ENCODE peak calls at places on chromosomes 12 and 14, in six cellular contexts. Q is adrenal gland, S is NCI-H1436 treated with DMSO at 0.1 percent for 48 hours, R is cardiac muscle cell, E is nephron progenitor cell, F is EH. I is an unnamed sample.

GRCh38 chr12:12503384-12504078 is 59.1 kb downstream of the DUSP16 start:
- DNase-seq in Q (no peak), S (no peak), R (no peak), E (no peak), F (no peak), I (no peak)

GRCh38 chr12:64824500-64825142 is at the start of gene TBC1D30:
- DNase-seq in Q (peak; percentile 28), S (peak; percentile 42), R (peak; percentile 41), E (peak; percentile 75), F (peak; percentile 20), I (no peak)

GRCh38 chr12:119699199-119699765 is 31.3 kb downstream of the PRKAB1 start:
- DNase-seq in Q (peak; percentile 84), S (no peak), R (no peak), E (no peak), F (no peak), I (no peak)

GRCh38 chr14:103155013-103155412 is 31.8 kb downstream of the TNFAIP2 start:
- DNase-seq in Q (peak; percentile 95), S (no peak), R (peak; percentile 54), E (peak; percentile 57), F (peak; percentile 71), I (no peak)

GRCh38 chr12:66693901-66694513 is 15.1 kb upstream of the GRIP1 start:
- DNase-seq in Q (peak; percentile 9), S (peak; percentile 26), R (peak; percentile 77), E (peak; percentile 16), F (peak; percentile 66), I (no peak)

GRCh38 chr12:85179680-85180300 is 100.2 kb upstream of the ALX1 start:
- DNase-seq in Q (no peak), S (no peak), R (peak; percentile 49), E (no peak), F (no peak), I (no peak)

GRCh38 chr12:12736759-12737676 is 19.9 kb downstream of the CDKN1B start:
- DNase-seq in Q (no peak), S (no peak), R (peak; percentile 60), E (no peak), F (peak; percentile 91), I (no peak)

GRCh38 chr12:56645201-56645716 is 525 bp downstream of the ATP5F1B start:
- DNase-seq in Q (peak; percentile 53), S (no peak), R (peak; percentile 19), E (peak; percentile 18), F (peak; percentile 26), I (no peak)

GRCh38 chr12:111126331-111126730 is 206.0 kb upstream of the MYL2 start:
- DNase-seq in Q (peak; percentile 12), S (no peak), R (peak; percentile 25), E (no peak), F (no peak), I (no peak)

GRCh38 chr14:61461808-61462275 is 140.5 kb downstream of the PRKCH start:
- DNase-seq in Q (no peak), S (no peak), R (peak; percentile 91), E (peak; percentile 33), F (peak; percentile 81), I (no peak)

GRCh38 chr14:68704736-68705720 is 87.8 kb downstream of the ZFP36L1 start:
- DNase-seq in Q (peak; percentile 93), S (no peak), R (peak; percentile 42), E (no peak), F (no peak), I (no peak)

GRCh38 chr12:90940872-90941499 is 14.0 kb downstream of the CCER1 start:
- DNase-seq in Q (no peak), S (no peak), R (peak; percentile 83), E (no peak), F (peak; percentile 71), I (no peak)

GRCh38 chr12:45893240-45893639 is 97.1 kb downstream of the SCAF11 start:
- DNase-seq in Q (peak; percentile 20), S (no peak), R (peak; percentile 27), E (no peak), F (peak; percentile 15), I (no peak)

GRCh38 chr12:47896633-47897032 is 8.2 kb downstream of the VDR start:
- DNase-seq in Q (no peak), S (no peak), R (no peak), E (no peak), F (no peak), I (no peak)

GRCh38 chr12:34595749-34596733 is 573.7 kb downstream of the ALG10 start:
- DNase-seq in Q (no peak), S (no peak), R (no peak), E (no peak), F (no peak), I (no peak)

GRCh38 chr12:120784804-120785203 is 59.2 kb downstream of the ACADS start:
- DNase-seq in Q (no peak), S (no peak), R (no peak), E (no peak), F (no peak), I (no peak)

GRCh38 chr12:45235087-45236025 is 19.5 kb downstream of the ANO6 start:
- DNase-seq in Q (no peak), S (no peak), R (peak; percentile 42), E (no peak), F (peak; percentile 70), I (no peak)

GRCh38 chr12:39878753-39879152 is 227.1 kb downstream of the SLC2A13 start:
- DNase-seq in Q (no peak), S (no peak), R (no peak), E (no peak), F (no peak), I (no peak)

GRCh38 chr12:3832738-3833137 is 40.5 kb downstream of the PARP11 start:
- DNase-seq in Q (no peak), S (no peak), R (no peak), E (no peak), F (peak; percentile 9), I (no peak)

GRCh38 chr12:86530996-86531655 is 274.9 kb upstream of the MGAT4C start:
- DNase-seq in Q (no peak), S (no peak), R (peak; percentile 55), E (no peak), F (no peak), I (no peak)

GRCh38 chr12:6215932-6216494 is 15.8 kb downstream of the CD9 start:
- DNase-seq in Q (peak; percentile 96), S (no peak), R (peak; percentile 83), E (no peak), F (peak; percentile 96), I (no peak)

I was measured in cortex of kidney.